ENCODE peak calls at places on chromosomes 5 and 9, in ten cellular contexts. One of them, this sample, is unnamed.

GRCh38 chr9:29213374-29214161 is 1640.3 kb upstream of the C9orf72 start:
- DNase-seq in colonic mucosa: no peak
- DNase-seq in astrocyte of the spinal cord: peak; percentile 10
- DNase-seq in lower lobe of right lung: no peak
- DNase-seq in ovary: no peak
- DNase-seq in dorsolateral prefrontal cortex: no peak
- DNase-seq in kidney epithelial cell: no peak
- DNase-seq in spleen: no peak
- DNase-seq in IMR-90: no peak
- DNase-seq in suprapubic skin: no peak
- DNase-seq in this sample: no peak

GRCh38 chr9:33209394-33209793 is 30.6 kb upstream of the SPINK4 start:
- DNase-seq in ovary: no peak
- DNase-seq in astrocyte of the spinal cord: no peak
- DNase-seq in kidney epithelial cell: no peak
- DNase-seq in IMR-90: no peak
- DNase-seq in dorsolateral prefrontal cortex: no peak
- DNase-seq in suprapubic skin: no peak
- DNase-seq in lower lobe of right lung: no peak
- DNase-seq in spleen: no peak
- DNase-seq in colonic mucosa: no peak
- DNase-seq in this sample: no peak

GRCh38 chr5:66987126-66987525 is 209.5 kb downstream of the CD180 start:
- DNase-seq in suprapubic skin: no peak
- DNase-seq in ovary: no peak
- DNase-seq in lower lobe of right lung: no peak
- DNase-seq in astrocyte of the spinal cord: peak; percentile 44
- DNase-seq in kidney epithelial cell: no peak
- DNase-seq in IMR-90: peak; percentile 68
- DNase-seq in colonic mucosa: no peak
- DNase-seq in dorsolateral prefrontal cortex: no peak
- DNase-seq in spleen: no peak
- DNase-seq in this sample: no peak

GRCh38 chr5:124901081-124901480 is 154.6 kb upstream of the ZNF608 start:
- DNase-seq in colonic mucosa: no peak
- DNase-seq in kidney epithelial cell: no peak
- DNase-seq in ovary: no peak
- DNase-seq in IMR-90: peak; percentile 17
- DNase-seq in suprapubic skin: no peak
- DNase-seq in astrocyte of the spinal cord: peak; percentile 46
- DNase-seq in dorsolateral prefrontal cortex: no peak
- DNase-seq in lower lobe of right lung: no peak
- DNase-seq in spleen: no peak
- DNase-seq in this sample: peak; percentile 3

GRCh38 chr5:43642428-43642827 is 39.4 kb downstream of the NNT start:
- DNase-seq in lower lobe of right lung: no peak
- DNase-seq in ovary: no peak
- DNase-seq in dorsolateral prefrontal cortex: no peak
- DNase-seq in kidney epithelial cell: no peak
- DNase-seq in colonic mucosa: no peak
- DNase-seq in spleen: no peak
- DNase-seq in astrocyte of the spinal cord: peak; percentile 23
- DNase-seq in IMR-90: peak; percentile 11
- DNase-seq in suprapubic skin: no peak
- DNase-seq in this sample: no peak

GRCh38 chr5:16935271-16936149 is 578 bp downstream of the MYO10 start:
- DNase-seq in dorsolateral prefrontal cortex: no peak
- DNase-seq in astrocyte of the spinal cord: peak; percentile 67
- DNase-seq in IMR-90: no peak
- DNase-seq in suprapubic skin: peak; percentile 83
- DNase-seq in ovary: peak; percentile 56
- DNase-seq in spleen: peak; percentile 79
- DNase-seq in lower lobe of right lung: peak; percentile 64
- DNase-seq in kidney epithelial cell: no peak
- DNase-seq in colonic mucosa: peak; percentile 64
- DNase-seq in this sample: no peak

GRCh38 chr5:135333737-135334515 is 65.1 kb downstream of the MACROH2A1 start:
- DNase-seq in lower lobe of right lung: no peak
- DNase-seq in colonic mucosa: no peak
- DNase-seq in spleen: no peak
- DNase-seq in ovary: no peak
- DNase-seq in kidney epithelial cell: no peak
- DNase-seq in suprapubic skin: no peak
- DNase-seq in astrocyte of the spinal cord: no peak
- DNase-seq in IMR-90: peak; percentile 40
- DNase-seq in dorsolateral prefrontal cortex: no peak
- DNase-seq in this sample: no peak

GRCh38 chr9:116952434-116952805 is 265.3 kb downstream of the TRIM32 start:
- DNase-seq in IMR-90: no peak
- DNase-seq in ovary: no peak
- DNase-seq in astrocyte of the spinal cord: no peak
- DNase-seq in dorsolateral prefrontal cortex: no peak
- DNase-seq in kidney epithelial cell: no peak
- DNase-seq in lower lobe of right lung: no peak
- DNase-seq in spleen: no peak
- DNase-seq in suprapubic skin: no peak
- DNase-seq in colonic mucosa: no peak
- DNase-seq in this sample: no peak

GRCh38 chr5:53962306-53962705 is 348.1 kb downstream of the ARL15 start:
- DNase-seq in suprapubic skin: no peak
- DNase-seq in dorsolateral prefrontal cortex: no peak
- DNase-seq in spleen: no peak
- DNase-seq in kidney epithelial cell: no peak
- DNase-seq in ovary: no peak
- DNase-seq in astrocyte of the spinal cord: no peak
- DNase-seq in lower lobe of right lung: no peak
- DNase-seq in colonic mucosa: no peak
- DNase-seq in IMR-90: no peak
- DNase-seq in this sample: no peak

GRCh38 chr5:74081126-74081525 is 455.1 kb downstream of the ARHGEF28 start:
- DNase-seq in ovary: no peak
- DNase-seq in IMR-90: no peak
- DNase-seq in suprapubic skin: no peak
- DNase-seq in lower lobe of right lung: no peak
- DNase-seq in colonic mucosa: no peak
- DNase-seq in dorsolateral prefrontal cortex: no peak
- DNase-seq in astrocyte of the spinal cord: no peak
- DNase-seq in spleen: no peak
- DNase-seq in kidney epithelial cell: no peak
- DNase-seq in this sample: no peak

GRCh38 chr9:124309665-124310064 is 51.9 kb downstream of the NEK6 start:
- DNase-seq in colonic mucosa: no peak
- DNase-seq in kidney epithelial cell: peak; percentile 91
- DNase-seq in astrocyte of the spinal cord: peak; percentile 98
- DNase-seq in ovary: no peak
- DNase-seq in IMR-90: peak; percentile 99
- DNase-seq in lower lobe of right lung: no peak
- DNase-seq in suprapubic skin: no peak
- DNase-seq in dorsolateral prefrontal cortex: no peak
- DNase-seq in spleen: no peak
- DNase-seq in this sample: peak; percentile 85

GRCh38 chr5:160938532-160938931 is 86.5 kb upstream of the ATP10B start:
- DNase-seq in spleen: no peak
- DNase-seq in lower lobe of right lung: peak; percentile 74
- DNase-seq in ovary: no peak
- DNase-seq in dorsolateral prefrontal cortex: no peak
- DNase-seq in colonic mucosa: peak; percentile 55
- DNase-seq in IMR-90: no peak
- DNase-seq in kidney epithelial cell: peak; percentile 50
- DNase-seq in suprapubic skin: no peak
- DNase-seq in astrocyte of the spinal cord: no peak
- DNase-seq in this sample: no peak

DNA sequence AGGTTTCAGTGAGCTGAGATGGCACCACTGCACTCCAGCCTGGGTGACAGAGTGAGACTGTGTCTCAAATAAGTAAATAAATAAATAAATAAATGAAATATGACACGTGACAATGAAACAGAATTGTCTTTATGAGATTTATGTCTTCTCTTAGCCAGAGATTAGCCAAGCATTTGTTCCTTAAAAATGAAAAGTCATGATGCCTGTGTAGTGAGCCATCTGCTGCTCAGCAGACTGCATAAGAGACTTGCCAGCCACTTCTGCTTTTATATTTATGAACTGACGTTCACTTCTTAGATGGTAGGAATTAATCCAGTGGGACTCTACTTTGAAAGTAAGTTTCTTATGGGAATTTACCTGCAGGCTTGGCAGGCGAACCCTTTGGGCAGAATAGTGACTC is 227.4 kb downstream of the NR3C1 start:
- DNase-seq in suprapubic skin: no peak
- DNase-seq in lower lobe of right lung: no peak
- DNase-seq in colonic mucosa: no peak
- DNase-seq in IMR-90: peak; percentile 26
- DNase-seq in ovary: no peak
- DNase-seq in spleen: no peak
- DNase-seq in astrocyte of the spinal cord: no peak
- DNase-seq in kidney epithelial cell: no peak
- DNase-seq in dorsolateral prefrontal cortex: no peak
- DNase-seq in this sample: no peak
- H3K4me3 ChIP-seq in suprapubic skin: no peak overlapping the region
- H3K4me3 ChIP-seq in lower lobe of right lung: no peak overlapping the region
- H3K4me3 ChIP-seq in colonic mucosa: no peak overlapping the region
- H3K4me3 ChIP-seq in IMR-90: no peak overlapping the region
- H3K4me3 ChIP-seq in ovary: no peak overlapping the region
- H3K4me3 ChIP-seq in spleen: no peak overlapping the region
- H3K4me3 ChIP-seq in astrocyte of the spinal cord: no peak overlapping the region
- H3K4me3 ChIP-seq in kidney epithelial cell: no peak overlapping the region
- H3K4me3 ChIP-seq in dorsolateral prefrontal cortex: no peak overlapping the region
- H3K4me3 ChIP-seq in this sample: no peak overlapping the region

GRCh38 chr5:119746984-119747383 is 117.6 kb downstream of the FAM170A start:
- DNase-seq in lower lobe of right lung: no peak
- DNase-seq in ovary: no peak
- DNase-seq in IMR-90: no peak
- DNase-seq in astrocyte of the spinal cord: no peak
- DNase-seq in spleen: no peak
- DNase-seq in kidney epithelial cell: no peak
- DNase-seq in dorsolateral prefrontal cortex: no peak
- DNase-seq in suprapubic skin: no peak
- DNase-seq in colonic mucosa: no peak
- DNase-seq in this sample: no peak

GRCh38 chr5:119742311-119742710 is 113.0 kb downstream of the FAM170A start:
- DNase-seq in suprapubic skin: no peak
- DNase-seq in lower lobe of right lung: no peak
- DNase-seq in ovary: no peak
- DNase-seq in kidney epithelial cell: no peak
- DNase-seq in astrocyte of the spinal cord: no peak
- DNase-seq in IMR-90: no peak
- DNase-seq in dorsolateral prefrontal cortex: no peak
- DNase-seq in colonic mucosa: no peak
- DNase-seq in spleen: no peak
- DNase-seq in this sample: no peak

GRCh38 chr5:119745976-119746375 is 116.6 kb downstream of the FAM170A start:
- DNase-seq in astrocyte of the spinal cord: no peak
- DNase-seq in kidney epithelial cell: no peak
- DNase-seq in suprapubic skin: no peak
- DNase-seq in IMR-90: no peak
- DNase-seq in colonic mucosa: no peak
- DNase-seq in spleen: no peak
- DNase-seq in ovary: no peak
- DNase-seq in lower lobe of right lung: no peak
- DNase-seq in dorsolateral prefrontal cortex: no peak
- DNase-seq in this sample: no peak

DNA sequence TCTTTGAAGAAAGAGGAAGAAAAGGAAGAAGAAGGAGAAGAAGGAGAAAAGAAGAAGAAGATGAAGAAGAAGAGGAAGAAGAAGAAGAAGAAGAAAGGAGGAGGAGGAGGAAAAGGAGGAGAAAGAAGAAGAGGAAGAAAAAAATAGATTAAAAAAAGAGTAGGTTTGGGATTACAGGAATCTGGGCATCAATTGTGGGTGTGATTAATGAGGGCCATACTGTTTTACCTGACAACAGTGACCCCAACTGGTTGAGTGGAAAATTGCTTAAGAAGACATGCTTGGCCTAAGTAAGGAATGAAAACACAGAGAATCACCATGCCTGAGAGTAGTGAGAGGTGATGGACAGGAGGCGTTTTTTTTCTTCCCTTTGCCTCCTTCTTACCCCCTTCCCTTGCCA is 114.6 kb downstream of the FAM170A start:
- DNase-seq in suprapubic skin: no peak
- DNase-seq in dorsolateral prefrontal cortex: no peak
- DNase-seq in ovary: no peak
- DNase-seq in spleen: no peak
- DNase-seq in colonic mucosa: peak; percentile 30
- DNase-seq in astrocyte of the spinal cord: no peak
- DNase-seq in IMR-90: peak; percentile 4
- DNase-seq in kidney epithelial cell: peak; percentile 4
- DNase-seq in lower lobe of right lung: no peak
- DNase-seq in this sample: no peak
- TF ChIP-seq CTCF in suprapubic skin: no peak
- TF ChIP-seq CTCF in dorsolateral prefrontal cortex: peak; percentile 67
- TF ChIP-seq CTCF in ovary: no peak
- TF ChIP-seq CTCF in spleen: peak; percentile 31
- TF ChIP-seq CTCF in colonic mucosa: peak; percentile 38
- TF ChIP-seq CTCF in astrocyte of the spinal cord: peak; percentile 24
- TF ChIP-seq CTCF in IMR-90: no peak
- TF ChIP-seq CTCF in kidney epithelial cell: peak; percentile 47
- TF ChIP-seq CTCF in lower lobe of right lung: peak; percentile 32
- TF ChIP-seq CTCF in this sample: no peak

DNA sequence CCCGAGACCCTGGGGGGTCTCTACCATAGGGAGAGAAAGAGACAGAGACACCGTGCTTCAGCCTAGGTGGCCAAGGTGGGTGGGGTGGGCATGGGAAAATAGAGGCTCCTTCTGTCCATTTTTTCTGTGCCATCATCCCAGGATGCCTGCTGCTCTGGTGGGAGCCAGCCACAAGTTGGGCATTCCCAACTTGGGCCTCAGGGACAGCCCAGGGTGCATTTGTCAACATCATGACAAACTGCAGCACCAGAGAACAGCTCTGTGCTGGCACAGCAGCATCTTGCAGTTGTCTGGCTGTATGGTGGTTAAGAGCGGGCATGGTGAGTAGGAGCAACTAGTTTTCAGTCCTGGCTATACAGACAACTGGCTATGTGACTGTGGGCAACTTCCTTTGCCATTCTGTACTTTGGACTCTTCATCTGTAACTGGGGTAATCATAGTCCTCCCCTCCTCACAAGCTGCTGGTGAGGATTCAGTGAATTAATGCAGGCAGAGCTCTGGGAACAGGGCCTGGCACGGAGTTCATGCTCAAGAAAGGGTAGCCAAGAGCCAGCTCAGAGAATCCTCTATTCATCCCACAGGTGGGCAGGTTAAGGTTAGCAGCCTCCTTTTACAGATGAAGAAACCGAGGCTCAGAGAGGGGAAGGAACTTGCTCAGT is 100.5 kb downstream of the RGS3 start:
- DNase-seq in spleen: peak; percentile 41
- DNase-seq in kidney epithelial cell: no peak
- DNase-seq in astrocyte of the spinal cord: no peak
- DNase-seq in IMR-90: no peak
- DNase-seq in suprapubic skin: peak; percentile 58
- DNase-seq in lower lobe of right lung: no peak
- DNase-seq in colonic mucosa: peak; percentile 51
- DNase-seq in dorsolateral prefrontal cortex: no peak
- DNase-seq in ovary: peak; percentile 3
- DNase-seq in this sample: no peak
- H3K4me3 ChIP-seq in spleen: no peak overlapping the region
- H3K4me3 ChIP-seq in kidney epithelial cell: no peak overlapping the region
- H3K4me3 ChIP-seq in astrocyte of the spinal cord: no peak overlapping the region
- H3K4me3 ChIP-seq in IMR-90: no peak overlapping the region
- H3K4me3 ChIP-seq in suprapubic skin: no peak overlapping the region
- H3K4me3 ChIP-seq in lower lobe of right lung: no peak overlapping the region
- H3K4me3 ChIP-seq in colonic mucosa: no peak overlapping the region
- H3K4me3 ChIP-seq in dorsolateral prefrontal cortex: no peak overlapping the region
- H3K4me3 ChIP-seq in ovary: no peak overlapping the region
- H3K4me3 ChIP-seq in this sample: no peak overlapping the region

GRCh38 chr9:21585756-21586752 is 103.9 kb upstream of the IFNE start:
- DNase-seq in spleen: no peak
- DNase-seq in kidney epithelial cell: no peak
- DNase-seq in astrocyte of the spinal cord: peak; percentile 35
- DNase-seq in dorsolateral prefrontal cortex: no peak
- DNase-seq in IMR-90: no peak
- DNase-seq in colonic mucosa: no peak
- DNase-seq in lower lobe of right lung: no peak
- DNase-seq in suprapubic skin: no peak
- DNase-seq in ovary: no peak
- DNase-seq in this sample: no peak
- TF ChIP-seq CTCF in spleen: no peak
- TF ChIP-seq CTCF in kidney epithelial cell: no peak
- TF ChIP-seq CTCF in astrocyte of the spinal cord: peak; percentile 57
- TF ChIP-seq CTCF in dorsolateral prefrontal cortex: no peak
- TF ChIP-seq CTCF in IMR-90: peak; percentile 39
- TF ChIP-seq CTCF in colonic mucosa: no peak
- TF ChIP-seq CTCF in lower lobe of right lung: no peak
- TF ChIP-seq CTCF in suprapubic skin: no peak
- TF ChIP-seq CTCF in ovary: no peak
- TF ChIP-seq CTCF in this sample: peak; percentile 11